ENCODE peak calls at places on chromosomes 3 and 15, in four cellular contexts. A is NT2/D1, Z is BJ, T is esophagus squamous epithelium. B is an unnamed sample.

GRCh38 chr3:36991923-36992805 is 767 bp downstream of the EPM2AIP1 start:
- DNase-seq in A (no peak), T (no peak), Z (peak), B (peak)

GRCh38 chr3:143753456-143753855 is 94.8 kb downstream of the SLC9A9 start:
- DNase-seq in T (no peak), A (no peak), Z (no peak), B (no peak)

GRCh38 chr15:34650177-34650576 is 66.7 kb upstream of the GOLGA8B start:
- DNase-seq in A (no peak), T (no peak), Z (peak), B (peak)

GRCh38 chr15:100778831-100779288 is 100.8 kb upstream of the ALDH1A3 start:
- DNase-seq in A (no peak), Z (no peak), T (no peak), B (no peak)

GRCh38 chr3:13539285-13539625 is 9.7 kb upstream of the FBLN2 start:
- DNase-seq in Z (peak), T (no peak), A (no peak), B (no peak)

GRCh38 chr3:193742628-193743027 is 149.6 kb downstream of the OPA1 start:
- DNase-seq in A (no peak), Z (no peak), T (no peak), B (no peak)

GRCh38 chr3:38164966-38165721 is at the start of gene OXSR1:
- DNase-seq in Z (peak), T (peak), A (peak), B (peak)

GRCh38 chr15:36803773-36804172 is 224.3 kb downstream of the CDIN1 start:
- DNase-seq in A (no peak), Z (no peak), T (no peak), B (no peak)

GRCh38 chr3:107085261-107085660 is 292.0 kb upstream of the CCDC54 start:
- DNase-seq in A (no peak), Z (no peak), T (no peak), B (no peak)

GRCh38 chr3:19576343-19576742 is 357.7 kb downstream of the EFHB start:
- DNase-seq in T (no peak), A (no peak), Z (no peak), B (no peak)

GRCh38 chr15:73862276-73862675 is 11.1 kb upstream of the TBC1D21 start:
- DNase-seq in A (no peak), T (no peak), Z (no peak), B (no peak)

GRCh38 chr3:190696777-190697501 is 165.6 kb downstream of the GMNC start:
- DNase-seq in Z (no peak), T (no peak), A (peak), B (no peak)

GRCh38 chr3:170346481-170347125 is 10.9 kb upstream of the SKIL start:
- DNase-seq in T (no peak), Z (no peak), A (no peak), B (no peak)

GRCh38 chr15:94237903-94238302 is 6.5 kb downstream of the MCTP2 start:
- DNase-seq in Z (no peak), A (no peak), T (no peak), B (no peak)

GRCh38 chr3:191563722-191564121 is 102.8 kb downstream of the PYDC2 start:
- DNase-seq in A (no peak), T (no peak), Z (no peak), B (no peak)

GRCh38 chr15:88695046-88695445 is 56.2 kb downstream of the ISG20 start:
- DNase-seq in T (no peak), A (no peak), Z (no peak), B (no peak)

GRCh38 chr3:110568246-110568645 is 503.4 kb upstream of the NECTIN3 start:
- DNase-seq in T (no peak), A (no peak), Z (peak), B (peak)

GRCh38 chr3:112640333-112640863 is 545 bp downstream of the CCDC80 start:
- DNase-seq in A (no peak), Z (peak), T (no peak), B (peak)
- H3K4me3 ChIP-seq in A (no peak), Z (peak), T (peak), B (peak)

GRCh38 chr15:67148196-67148701 is 82.8 kb downstream of the SMAD3 start:
- DNase-seq in A (no peak), Z (peak), T (no peak), B (peak)
- H3K4me3 ChIP-seq in A (no peak), Z (no peak), T (no peak), B (no peak)

DNA sequence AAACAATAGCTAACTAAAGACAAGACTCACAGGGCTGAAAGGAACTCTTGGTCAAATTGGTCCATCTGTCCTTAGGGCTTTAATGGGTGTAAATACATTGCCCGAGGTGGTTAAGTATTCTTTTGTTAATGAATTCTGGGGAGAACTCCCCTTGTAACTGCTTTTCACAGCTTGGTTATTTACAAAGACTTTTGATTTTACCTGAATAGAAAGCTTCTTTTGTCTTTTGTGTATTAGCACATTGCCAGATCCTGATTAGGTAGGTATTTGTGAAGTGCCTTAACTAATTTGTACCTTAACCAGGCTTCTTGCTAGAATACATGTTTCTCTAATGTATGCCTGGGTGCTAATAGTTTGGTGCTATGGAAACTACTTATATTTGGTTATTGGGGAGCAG is 14.0 kb downstream of the CHD2 start:
- DNase-seq in Z (no peak), T (no peak), A (peak), B (no peak)
- H3K4me3 ChIP-seq in Z (no peak), T (no peak), A (no peak), B (no peak)

GRCh38 chr15:28099555-28100140 is 533 bp upstream of the OCA2 start:
- DNase-seq in Z (no peak), A (no peak), T (no peak), B (no peak)
- H3K4me3 ChIP-seq in Z (peak), A (no peak), T (peak), B (peak)

GRCh38 chr15:90713081-90713480 is 4.1 kb upstream of the BLM start:
- DNase-seq in A (no peak), T (no peak), Z (no peak), B (no peak)

GRCh38 chr15:90716317-90716975 is 700 bp upstream of the BLM start:
- DNase-seq in Z (no peak), A (no peak), T (no peak), B (no peak)

GRCh38 chr15:90716976-90717821 is at the start of gene BLM:
- DNase-seq in Z (peak), T (peak), A (peak), B (peak)

GRCh38 chr15:90718232-90718631 is 1.1 kb downstream of the BLM start:
- DNase-seq in A (no peak), Z (no peak), T (no peak), B (no peak)
- H3K4me3 ChIP-seq in A (peak), Z (no peak), T (no peak), B (peak)

GRCh38 chr3:79012946-79013362 is 754.8 kb downstream of the ROBO1 start:
- DNase-seq in A (no peak), Z (no peak), T (no peak), B (no peak)
- H3K4me3 ChIP-seq in A (no peak), Z (no peak), T (no peak), B (no peak)

GRCh38 chr15:75029378-75030022 is 6.1 kb downstream of the PPCDC start:
- DNase-seq in Z (no peak), T (peak), A (peak), B (no peak)
- H3K4me3 ChIP-seq in Z (no peak), T (peak), A (no peak), B (no peak)

B was measured in skeletal muscle cell.